ENCODE peak calls at places on chromosomes 5 and 9, in six cellular contexts. S is PC-3, C is right lobe of liver, Y is A549, B is stomach, J is tibial artery. K is an unnamed sample.

GRCh38 chr9:23582836-23583235 is 243.2 kb downstream of the ELAVL2 start:
- DNase-seq in S (peak; percentile 94), C (no peak), Y (no peak), B (no peak), J (no peak), K (no peak)

GRCh38 chr9:22107202-22107601 is 98.1 kb upstream of the CDKN2B start:
- DNase-seq in S (no peak), C (no peak), Y (no peak), B (no peak), J (no peak), K (no peak)

GRCh38 chr5:67293177-67293576 is 96.6 kb upstream of the CD180 start:
- DNase-seq in S (no peak), C (no peak), Y (no peak), B (no peak), J (no peak), K (no peak)

GRCh38 chr9:114856210-114856941 is 50.5 kb upstream of the TNFSF15 start:
- DNase-seq in S (no peak), C (no peak), Y (no peak), B (no peak), J (no peak), K (no peak)

GRCh38 chr9:110954822-110955291 is 83.4 kb downstream of the LPAR1 start:
- DNase-seq in S (no peak), C (no peak), Y (no peak), B (no peak), J (no peak), K (no peak)

GRCh38 chr5:2563046-2563445 is 188.4 kb downstream of the IRX2 start:
- DNase-seq in S (no peak), C (no peak), Y (no peak), B (no peak), J (no peak), K (no peak)

GRCh38 chr9:124062172-124062571 is 50.6 kb downstream of the LHX2 start:
- DNase-seq in S (no peak), C (no peak), Y (peak; percentile 44), B (no peak), J (no peak), K (no peak)

GRCh38 chr9:135674977-135675376 is 11.9 kb downstream of the LCN9 start:
- DNase-seq in S (no peak), C (no peak), Y (no peak), B (no peak), J (no peak), K (no peak)

GRCh38 chr5:167982-168660 is 23.2 kb upstream of the LRRC14B start:
- DNase-seq in S (peak; percentile 88), C (no peak), Y (no peak), B (no peak), J (peak; percentile 61), K (peak; percentile 56)

DNA sequence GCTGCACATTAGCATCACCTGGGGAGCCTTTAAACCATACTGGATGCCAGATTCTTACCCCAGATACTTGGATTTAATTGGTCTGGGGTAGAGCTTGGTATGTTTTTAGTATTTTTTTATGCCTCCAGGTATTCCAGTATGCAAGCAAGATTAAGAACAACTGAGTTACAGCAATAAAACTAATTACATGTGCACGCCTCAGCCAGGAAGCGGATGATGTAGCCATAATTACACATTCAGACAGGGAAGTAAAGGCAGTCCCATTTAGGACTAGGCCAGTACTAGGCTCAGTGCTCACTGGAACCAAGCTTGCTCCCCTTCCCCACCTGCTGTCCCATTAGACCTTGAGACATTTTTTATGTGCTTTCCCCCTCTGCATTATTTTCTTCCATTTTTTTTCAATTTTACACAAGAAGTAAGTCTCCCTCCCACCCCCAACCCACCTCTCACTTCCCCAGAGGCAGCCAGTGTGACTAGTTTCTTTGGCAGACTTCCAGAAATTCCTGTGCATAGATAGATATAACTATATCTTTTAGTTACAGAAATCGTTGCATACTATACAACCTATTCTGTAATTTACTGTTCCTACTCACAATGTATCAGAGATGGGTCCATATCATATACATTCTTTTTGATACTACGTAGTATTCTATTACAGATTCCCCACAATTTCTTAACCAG is 7.1 kb upstream of the GNAQ start:
- DNase-seq in S (peak; percentile 36), C (no peak), Y (no peak), B (no peak), J (no peak), K (no peak)
- TF ChIP-seq CTCF in S (no peak), C (no peak), Y (no peak), B (no peak), J (no peak), K (no peak)

DNA sequence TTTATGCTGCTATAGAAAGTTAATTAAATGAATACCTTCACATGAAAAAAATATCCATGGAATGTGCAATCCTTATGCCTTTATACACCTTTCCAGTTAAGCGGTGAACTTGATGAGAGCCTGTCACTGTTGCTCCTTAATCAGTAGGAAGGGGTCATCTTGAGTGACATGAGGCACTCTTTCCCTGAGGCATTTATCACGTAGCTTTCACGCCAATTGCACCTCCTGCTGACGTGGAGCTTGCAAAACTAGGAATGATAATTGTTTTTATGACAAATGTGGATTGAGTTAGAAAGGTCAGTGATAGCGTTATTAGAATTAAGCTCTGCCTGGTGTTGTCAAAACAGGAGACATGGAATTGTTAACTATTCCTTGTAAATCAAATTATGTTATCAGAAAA is 79.7 kb downstream of the SLF1 start:
- DNase-seq in S (no peak), C (no peak), Y (no peak), B (no peak), J (no peak), K (no peak)
- H3K4me3 ChIP-seq in S (no peak overlapping the region), C (no peak overlapping the region), Y (no peak overlapping the region), B (no peak overlapping the region), J (no peak overlapping the region), K (no peak overlapping the region)

DNA sequence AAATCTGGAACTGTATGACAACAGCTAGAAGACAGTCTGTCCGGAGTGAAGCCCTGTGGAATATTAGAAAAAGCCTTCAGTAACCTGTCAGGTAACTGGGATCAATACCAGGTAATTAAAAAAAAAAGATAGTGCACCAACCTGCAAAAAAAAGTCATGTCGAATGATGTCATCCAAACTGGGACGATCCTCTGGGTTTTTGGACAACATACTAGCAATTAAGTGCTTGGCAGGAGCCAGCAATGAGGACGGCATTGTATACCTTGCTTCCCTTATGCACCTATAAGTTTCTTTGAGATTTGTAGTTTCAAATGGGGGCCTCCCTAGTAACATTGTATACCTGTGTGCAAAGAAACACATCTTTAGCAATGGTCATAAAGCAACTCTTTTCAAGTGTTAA is 2.8 kb downstream of the PLK2 start:
- DNase-seq in S (no peak), C (no peak), Y (no peak), B (no peak), J (no peak), K (no peak)
- H3K4me1 ChIP-seq in S (peaks cover 41% of the 10 kb centered on the region), C (no peaks in the 10 kb centered on the region), Y (peaks cover 50% of the 10 kb centered on the region), B (peaks cover 54% of the 10 kb centered on the region), J (no peaks in the 10 kb centered on the region), K (peaks cover 40% of the 10 kb centered on the region)

DNA sequence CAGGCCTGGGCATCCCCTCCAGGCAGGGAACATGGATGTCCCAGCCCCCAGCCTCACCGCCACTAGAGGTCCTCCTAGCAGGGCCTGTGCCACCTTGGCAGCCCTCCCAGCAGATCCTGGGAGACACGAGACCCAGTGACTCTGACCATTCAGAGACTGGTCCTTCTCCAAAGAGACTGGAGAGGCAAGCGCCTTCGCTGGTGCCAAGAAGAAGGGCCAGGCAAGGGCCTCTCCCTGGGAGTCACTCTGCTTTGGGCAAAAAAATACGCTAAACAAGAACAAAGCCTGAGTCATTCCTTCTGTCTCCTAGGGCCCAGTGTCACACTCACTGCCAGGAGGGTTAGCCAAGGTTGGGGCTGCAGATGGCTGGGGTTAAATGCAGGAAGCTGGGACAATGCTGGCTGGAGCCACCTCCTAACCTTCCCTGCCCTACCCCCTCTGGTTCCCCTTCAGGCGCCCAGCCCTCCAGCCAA is 35.3 kb upstream of the SMIM23 start:
- DNase-seq in S (peak; percentile 42), C (peak; percentile 29), Y (peak; percentile 29), B (no peak), J (peak; percentile 81), K (no peak)
- TF ChIP-seq CTCF in S (peak; percentile 48), C (no peak), Y (peak; percentile 16), B (no peak), J (peak; percentile 10), K (peak; percentile 11)

DNA sequence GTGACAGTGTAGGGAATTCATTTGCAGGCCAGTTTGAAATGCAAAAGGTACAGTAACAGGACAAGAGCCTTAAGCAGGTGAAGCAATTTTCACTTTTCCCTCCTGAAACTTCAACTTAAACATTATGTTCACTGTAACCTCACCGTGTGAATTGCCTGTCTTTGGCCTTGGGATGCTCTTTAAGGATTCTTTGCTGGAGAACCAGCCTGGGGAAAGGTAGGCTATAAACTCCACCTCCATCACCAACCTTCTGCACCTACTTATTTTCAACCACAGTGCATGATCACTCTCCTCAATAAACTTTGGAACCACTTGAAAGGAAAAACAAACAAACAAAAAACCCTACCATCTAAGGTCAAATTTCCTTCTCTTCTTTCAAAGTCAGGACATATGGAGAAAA is 300.5 kb downstream of the TLE1 start:
- DNase-seq in S (no peak), C (no peak), Y (no peak), B (no peak), J (no peak), K (no peak)
- H3K4me3 ChIP-seq in S (no peak overlapping the region), C (no peak overlapping the region), Y (no peak overlapping the region), B (no peak overlapping the region), J (no peak overlapping the region), K (no peak overlapping the region)

DNA sequence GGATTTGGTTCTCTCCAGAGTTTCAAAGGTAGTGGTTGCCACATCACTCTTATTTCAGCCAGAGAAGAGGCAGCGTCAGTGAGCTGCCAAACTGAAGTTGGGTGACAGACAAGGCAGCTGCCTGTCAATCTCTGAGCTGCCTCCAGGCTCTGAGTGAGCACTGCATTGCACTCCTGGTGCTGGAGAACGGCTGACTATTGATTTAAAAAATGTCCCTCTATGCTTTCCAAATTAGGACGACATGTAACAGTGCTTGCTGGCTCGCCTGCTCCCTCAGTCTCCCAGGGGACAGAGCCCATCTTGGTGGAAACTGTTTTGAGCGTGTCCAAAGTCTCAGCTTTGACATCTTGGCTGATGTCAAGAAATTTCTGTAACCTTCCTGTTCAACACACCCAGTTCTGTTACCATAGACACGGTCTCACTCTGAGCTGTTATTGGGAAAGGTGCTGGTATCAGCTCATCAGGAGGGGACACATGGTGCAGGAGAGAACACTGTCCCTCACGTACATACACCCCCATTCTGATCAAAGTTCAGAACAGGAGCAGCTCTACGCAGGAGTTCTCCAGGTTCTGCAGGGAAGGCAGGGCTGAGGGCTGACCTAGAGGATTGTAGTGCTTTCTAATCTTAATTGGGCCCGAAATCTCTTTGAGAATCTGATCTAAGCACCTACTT is 15.7 kb downstream of the PCDH12 start:
- DNase-seq in S (no peak), C (no peak), Y (no peak), B (no peak), J (peak; percentile 76), K (no peak)
- H3K4me1 ChIP-seq in S (no peaks in the 10 kb centered on the region), C (no peaks in the 10 kb centered on the region), Y (peaks cover 9% of the 10 kb centered on the region), B (peaks cover 39% of the 10 kb centered on the region), J (no peaks in the 10 kb centered on the region), K (peaks cover 5% of the 10 kb centered on the region)

K was measured in RWPE2.